ENCODE peak calls at places on chromosomes 13 and 19, in seven cellular contexts. J is HFFc6, Z is NCI-H1930, O is anterior cingulate cortex, R is A549, B is T-helper 2 cell, L is SHP77 treated with DMSO at 0.1 percent for 48 hours. A is an unnamed sample.

GRCh38 chr13:113305208-113305607 is 8.2 kb downstream of the LAMP1 start:
- DNase-seq in R (no peak), J (peak), O (no peak), Z (no peak), L (no peak), B (no peak), A (no peak)

GRCh38 chr19:14470031-14470876 is 4.9 kb downstream of the PTGER1 start:
- DNase-seq in B (no peak), R (no peak), O (no peak), J (no peak), Z (no peak), L (no peak), A (no peak)

GRCh38 chr19:1130801-1131717 is 27.3 kb downstream of the GPX4 start:
- DNase-seq in Z (no peak), R (no peak), B (no peak), L (no peak), J (no peak), O (no peak), A (peak)

GRCh38 chr13:22940736-22941135 is 240.0 kb upstream of the SGCG start:
- DNase-seq in J (no peak), B (no peak), L (no peak), O (no peak), R (no peak), Z (no peak), A (no peak)

GRCh38 chr13:41029629-41030028 is 10.5 kb upstream of the ELF1 start:
- DNase-seq in J (no peak), O (no peak), B (no peak), Z (no peak), R (no peak), L (no peak), A (no peak)

GRCh38 chr19:13526552-13526951 is 20.3 kb upstream of the CACNA1A start:
- DNase-seq in Z (no peak), L (no peak), O (no peak), B (no peak), R (no peak), J (peak), A (no peak)

GRCh38 chr19:51927859-51928258 is 587 bp downstream of the ZNF613 start:
- DNase-seq in B (no peak), O (no peak), R (no peak), Z (no peak), L (no peak), J (no peak), A (no peak)

GRCh38 chr19:11052391-11052790 is 36.9 kb upstream of the LDLR start:
- DNase-seq in R (no peak), O (no peak), L (no peak), Z (no peak), B (no peak), J (no peak), A (no peak)

GRCh38 chr19:45159204-45159970 is 1.4 kb downstream of the NKPD1 start:
- DNase-seq in Z (no peak), B (no peak), R (no peak), O (no peak), J (no peak), L (no peak), A (no peak)

GRCh38 chr13:109509154-109509905 is 277.1 kb downstream of the IRS2 start:
- DNase-seq in J (peak), Z (no peak), R (no peak), B (no peak), O (no peak), L (no peak), A (no peak)

GRCh38 chr19:46748325-46749109 is 2.3 kb upstream of the STRN4 start:
- DNase-seq in R (peak), Z (peak), J (peak), B (peak), O (no peak), L (no peak), A (peak)

GRCh38 chr19:49103331-49104085 is 10.7 kb upstream of the LIN7B start:
- DNase-seq in O (no peak), J (no peak), R (no peak), L (no peak), Z (no peak), B (no peak), A (no peak)

GRCh38 chr13:30186644-30187431 is 120.5 kb downstream of the KATNAL1 start:
- DNase-seq in Z (no peak), L (no peak), J (no peak), R (no peak), B (no peak), O (no peak), A (no peak)